ENCODE peak calls at places on chromosomes 11 and 22, in five cellular contexts. M is A549, A is K562, E is HepG2, B is GM12878. T is an unnamed sample.

GRCh38 chr11:95999604-96000003 is 75.7 kb upstream of the MTMR2 start:
- DNase-seq in M (no peak), A (no peak), E (no peak), B (no peak), T (no peak)

GRCh38 chr11:87859583-87859982 is 315.7 kb downstream of the RAB38 start:
- DNase-seq in M (no peak), A (no peak), E (no peak), B (no peak), T (no peak)

GRCh38 chr11:13339196-13340153 is 61.9 kb downstream of the BMAL1 start:
- DNase-seq in M (peak), A (peak), E (no peak), B (no peak), T (no peak)

GRCh38 chr22:39234867-39235687 is 9.7 kb downstream of the PDGFB start:
- DNase-seq in M (no peak), A (no peak), E (no peak), B (no peak), T (no peak)

GRCh38 chr11:118912742-118913410 is 12.8 kb downstream of the BCL9L start:
- DNase-seq in M (no peak), A (peak), E (no peak), B (peak), T (no peak)

GRCh38 chr11:103035656-103036434 is 56.1 kb downstream of the DCUN1D5 start:
- DNase-seq in M (peak), A (peak), E (peak), B (peak), T (no peak)

GRCh38 chr11:67309661-67310061 is 6.3 kb downstream of the SSH3 start:
- DNase-seq in M (no peak), A (no peak), E (no peak), B (no peak), T (no peak)

GRCh38 chr11:65606876-65607613 is 7.0 kb downstream of the MAP3K11 start:
- DNase-seq in M (peak), A (peak), E (no peak), B (no peak), T (peak)

GRCh38 chr22:32622004-32622761 is 147.6 kb downstream of the FBXO7 start:
- DNase-seq in M (no peak), A (no peak), E (peak), B (no peak), T (peak)

GRCh38 chr11:12276356-12276755 is 101.0 kb upstream of the PARVA start:
- DNase-seq in M (no peak), A (no peak), E (no peak), B (no peak), T (no peak)

GRCh38 chr22:21791635-21792625 is 56.3 kb upstream of the YPEL1 start:
- DNase-seq in M (no peak), A (peak), E (no peak), B (peak), T (no peak)

GRCh38 chr11:72239849-72240460 is 4.0 kb downstream of the PHOX2A start:
- DNase-seq in M (no peak), A (no peak), E (no peak), B (no peak), T (no peak)

GRCh38 chr11:2813968-2814367 is 71.6 kb downstream of the CDKN1C start:
- DNase-seq in M (no peak), A (no peak), E (no peak), B (no peak), T (no peak)

DNA sequence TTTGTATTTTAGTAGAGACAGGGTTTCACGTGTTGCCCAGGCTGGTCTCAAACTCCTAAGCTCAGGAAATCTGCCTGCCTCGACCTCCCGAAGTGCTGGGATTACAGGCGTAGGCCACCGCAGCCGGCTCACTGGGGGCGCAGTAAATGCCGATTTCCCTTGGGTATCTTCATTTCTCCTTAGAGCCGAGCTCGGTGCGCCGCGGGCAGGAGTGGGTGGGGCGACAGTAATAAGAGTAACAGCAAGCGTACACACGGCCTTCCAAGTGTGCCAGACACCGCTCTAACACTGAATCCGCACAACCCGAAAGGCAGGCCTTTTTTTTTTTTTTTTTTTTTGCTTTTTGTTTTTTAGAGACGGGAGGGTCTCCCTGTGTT is 511 bp upstream of the ADSL start:
- DNase-seq in M (no peak), A (peak), E (peak), B (no peak), T (peak)
- TF ChIP-seq ESRRA in M (no peak), A (no peak), E (no peak), B (no peak), T (no peak)

GRCh38 chr11:789951-790350 is at the start of gene CEND1:
- DNase-seq in M (peak), A (peak), E (no peak), B (no peak), T (peak)
- TF ChIP-seq ESRRA in M (no peak), A (no peak), E (no peak), B (no peak), T (no peak)

DNA sequence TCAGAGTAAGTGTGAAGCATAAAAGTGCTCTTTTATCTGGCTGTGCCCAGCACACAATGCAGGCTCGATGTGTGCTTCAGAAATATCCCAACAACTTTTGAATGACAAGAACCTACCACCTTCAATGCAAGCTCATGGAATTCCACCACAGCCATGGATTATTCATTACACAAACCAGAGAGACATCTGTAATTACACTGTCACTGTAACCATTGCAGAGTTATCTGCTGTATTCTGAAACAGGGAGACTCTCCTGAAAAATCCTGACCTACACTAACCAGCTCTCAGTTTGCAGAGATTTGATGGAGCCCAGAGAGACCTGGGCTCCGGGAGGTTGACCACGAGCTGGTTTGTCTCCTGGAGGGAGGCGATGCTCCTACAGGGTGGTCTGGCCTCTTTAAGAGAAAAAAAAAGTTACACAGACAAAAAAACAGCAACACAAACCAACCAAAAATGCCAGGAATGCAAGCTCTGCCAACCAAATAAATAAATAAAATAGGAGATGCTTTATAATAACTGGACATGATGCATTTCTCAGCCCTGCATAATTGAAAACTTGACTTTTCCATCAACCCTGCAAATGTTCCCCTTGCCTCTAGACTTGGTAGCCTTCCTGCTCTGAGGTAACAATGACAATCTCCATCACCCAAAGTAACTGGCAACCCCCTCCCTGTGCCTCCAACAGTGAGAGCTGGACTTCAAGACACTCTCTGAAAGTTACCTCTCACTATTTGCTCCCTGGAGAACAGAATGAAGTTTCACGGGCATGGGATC is 69.7 kb downstream of the ETS1 start:
- DNase-seq in M (no peak), A (no peak), E (no peak), B (no peak), T (no peak)
- TF ChIP-seq ESRRA in M (no peak), A (no peak), E (no peak), B (no peak), T (no peak)

GRCh38 chr11:75303544-75304224 is 47.8 kb downstream of the ARRB1 start:
- DNase-seq in M (no peak), A (no peak), E (no peak), B (no peak), T (no peak)
- TF ChIP-seq ESRRA in M (no peak), A (no peak), E (no peak), B (no peak), T (no peak)

DNA sequence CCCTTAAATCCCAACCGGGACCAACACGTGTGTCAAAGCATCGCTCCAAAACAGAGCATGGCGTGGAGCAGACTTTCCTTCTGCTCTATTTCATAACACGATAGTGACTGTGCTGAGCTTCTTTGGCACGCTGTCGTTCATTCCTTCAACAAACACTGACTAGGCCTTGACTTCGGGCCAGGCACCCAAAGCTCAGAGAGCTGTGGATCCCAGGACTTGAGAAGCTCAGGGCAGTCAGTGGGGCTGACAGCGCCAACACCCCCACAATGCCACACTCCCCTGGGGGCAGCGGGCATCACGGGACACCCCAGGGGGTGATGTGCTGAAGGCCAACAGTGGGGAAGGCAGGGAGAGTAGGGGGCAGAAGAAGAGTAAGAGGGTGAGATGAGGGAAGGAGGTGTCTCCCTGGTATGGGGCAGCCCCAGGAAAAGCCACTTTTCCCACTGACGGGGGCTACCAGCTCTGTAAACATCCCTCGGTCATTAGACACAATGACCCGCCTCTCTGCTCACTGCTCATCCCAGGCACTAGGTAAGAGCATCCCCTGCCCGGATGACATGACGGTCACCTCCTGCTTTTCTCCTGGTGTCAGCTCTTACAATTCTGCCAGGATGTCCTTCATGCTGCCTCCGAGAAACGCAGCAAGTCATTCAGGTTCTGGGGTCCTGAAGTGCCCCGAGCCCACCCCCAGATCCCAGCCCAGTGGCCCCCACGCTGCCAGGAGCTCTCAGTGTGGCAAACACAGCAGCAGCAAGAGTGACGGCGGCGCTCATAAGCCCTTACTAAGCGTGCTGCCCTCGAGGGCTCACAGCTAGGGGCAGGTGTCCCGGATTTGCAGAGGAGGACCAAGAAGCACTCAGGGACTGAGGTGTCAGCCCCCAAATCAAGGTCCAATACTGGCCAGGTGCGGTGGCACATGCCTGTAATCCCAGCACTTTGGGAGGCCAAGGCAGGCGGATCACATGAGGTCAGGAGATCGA is 25.7 kb downstream of the CELSR1 start:
- DNase-seq in M (no peak), A (no peak), E (no peak), B (no peak), T (no peak)
- TF ChIP-seq ESRRA in M (no peak), A (no peak), E (no peak), B (no peak), T (no peak)

GRCh38 chr11:33785609-33786008 is 11.3 kb upstream of the FBXO3 start:
- DNase-seq in M (no peak), A (no peak), E (no peak), B (no peak), T (no peak)

GRCh38 chr11:33790088-33790487 is 15.8 kb upstream of the FBXO3 start:
- DNase-seq in M (no peak), A (no peak), E (no peak), B (no peak), T (no peak)
- TF ChIP-seq ESRRA in M (no peak), A (no peak), E (no peak), B (no peak), T (no peak)

DNA sequence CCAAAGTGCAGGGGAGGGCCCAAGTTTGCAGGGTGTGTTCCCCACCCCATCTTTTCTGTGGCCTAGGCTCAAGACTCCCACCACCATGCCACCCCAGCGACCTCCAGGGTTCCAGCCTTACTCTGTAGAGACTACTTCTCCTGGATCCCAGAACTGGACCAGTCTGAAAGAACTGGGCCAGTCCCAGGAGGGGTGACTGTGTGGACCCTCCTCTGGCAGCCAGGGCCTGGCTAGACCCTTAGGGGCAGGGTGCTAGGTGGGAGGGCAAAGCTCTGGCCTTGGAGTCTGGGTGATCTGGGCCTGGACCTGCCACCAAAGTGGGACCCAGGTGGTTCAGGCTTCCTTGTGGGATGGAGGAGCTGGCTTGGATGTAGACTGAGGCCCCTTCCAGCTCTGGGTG is 41.8 kb upstream of the ACCSL start:
- DNase-seq in M (no peak), A (no peak), E (no peak), B (no peak), T (no peak)
- TF ChIP-seq ESRRA in M (no peak), A (no peak), E (no peak), B (no peak), T (no peak)

DNA sequence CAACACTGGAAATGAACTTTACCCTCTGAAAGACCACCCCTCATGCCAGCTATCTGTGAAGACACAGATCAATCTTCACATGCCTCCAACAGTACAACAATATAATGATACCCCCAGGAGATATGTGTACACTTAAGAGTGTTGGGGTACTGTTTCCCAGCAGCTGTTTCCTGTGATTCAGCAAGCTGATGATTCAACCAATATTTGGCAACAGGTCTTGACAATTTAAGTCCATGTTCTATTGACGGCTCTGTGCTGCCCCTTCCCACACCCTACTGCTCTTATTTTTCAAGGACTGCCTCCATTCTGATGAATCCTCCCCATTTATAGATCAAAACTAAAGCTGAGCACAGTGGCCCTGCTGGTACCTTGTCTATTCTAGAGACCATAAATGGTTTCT is 6.6 kb downstream of the SNX19 start:
- DNase-seq in M (no peak), A (no peak), E (no peak), B (no peak), T (no peak)
- TF ChIP-seq ESRRA in M (no peak), A (no peak), E (no peak), B (no peak), T (no peak)